ENCODE peak calls at places on chromosomes 6 and 20, in nine cellular contexts. One of them, this sample, is unnamed. For H3K27me3, the result is how much of the 10 kb centered on the place peaks cover.

GRCh38 chr6:56930846-56931245 is 24.1 kb upstream of the BEND6 start:
- DNase-seq in psoas muscle: no peak
- DNase-seq in heart left ventricle: no peak
- DNase-seq in endothelial cell of umbilical vein: no peak
- DNase-seq in HL-60: no peak
- DNase-seq in Karpas-422: no peak
- DNase-seq in pancreas: no peak
- DNase-seq in GM23248: no peak
- DNase-seq in SJCRH30: no peak
- DNase-seq in this sample: no peak

GRCh38 chr20:43767686-43768474 is 41.1 kb upstream of the GTSF1L start:
- DNase-seq in psoas muscle: no peak
- DNase-seq in heart left ventricle: no peak
- DNase-seq in endothelial cell of umbilical vein: no peak
- DNase-seq in HL-60: no peak
- DNase-seq in Karpas-422: no peak
- DNase-seq in pancreas: no peak
- DNase-seq in GM23248: peak
- DNase-seq in SJCRH30: no peak
- DNase-seq in this sample: no peak

GRCh38 chr6:54206510-54206909 is 95.3 kb downstream of the MLIP start:
- DNase-seq in psoas muscle: no peak
- DNase-seq in heart left ventricle: no peak
- DNase-seq in endothelial cell of umbilical vein: no peak
- DNase-seq in HL-60: no peak
- DNase-seq in Karpas-422: no peak
- DNase-seq in pancreas: no peak
- DNase-seq in GM23248: peak
- DNase-seq in SJCRH30: no peak
- DNase-seq in this sample: no peak

GRCh38 chr20:3805594-3806264 is 9.6 kb downstream of the CDC25B start:
- DNase-seq in psoas muscle: no peak
- DNase-seq in heart left ventricle: no peak
- DNase-seq in endothelial cell of umbilical vein: no peak
- DNase-seq in HL-60: no peak
- DNase-seq in Karpas-422: no peak
- DNase-seq in pancreas: peak
- DNase-seq in GM23248: peak
- DNase-seq in SJCRH30: no peak
- DNase-seq in this sample: no peak

GRCh38 chr6:132797975-132798819 is at the start of gene SLC18B1:
- DNase-seq in psoas muscle: peak
- DNase-seq in heart left ventricle: peak
- DNase-seq in endothelial cell of umbilical vein: peak
- DNase-seq in HL-60: no peak
- DNase-seq in Karpas-422: peak
- DNase-seq in pancreas: peak
- DNase-seq in GM23248: peak
- DNase-seq in SJCRH30: peak
- DNase-seq in this sample: no peak

GRCh38 chr20:37673429-37673828 is 20.4 kb upstream of the CTNNBL1 start:
- DNase-seq in psoas muscle: no peak
- DNase-seq in heart left ventricle: no peak
- DNase-seq in endothelial cell of umbilical vein: no peak
- DNase-seq in HL-60: no peak
- DNase-seq in Karpas-422: no peak
- DNase-seq in pancreas: no peak
- DNase-seq in GM23248: no peak
- DNase-seq in SJCRH30: no peak
- DNase-seq in this sample: no peak

GRCh38 chr20:17504326-17504897 is 26.8 kb downstream of the BFSP1 start:
- DNase-seq in psoas muscle: no peak
- DNase-seq in heart left ventricle: no peak
- DNase-seq in endothelial cell of umbilical vein: no peak
- DNase-seq in HL-60: no peak
- DNase-seq in Karpas-422: no peak
- DNase-seq in pancreas: peak
- DNase-seq in GM23248: no peak
- DNase-seq in SJCRH30: no peak
- DNase-seq in this sample: no peak

GRCh38 chr6:44514085-44514484 is 126.6 kb downstream of the CDC5L start:
- DNase-seq in psoas muscle: no peak
- DNase-seq in heart left ventricle: no peak
- DNase-seq in endothelial cell of umbilical vein: no peak
- DNase-seq in HL-60: no peak
- DNase-seq in Karpas-422: no peak
- DNase-seq in pancreas: no peak
- DNase-seq in GM23248: no peak
- DNase-seq in SJCRH30: no peak
- DNase-seq in this sample: no peak

DNA sequence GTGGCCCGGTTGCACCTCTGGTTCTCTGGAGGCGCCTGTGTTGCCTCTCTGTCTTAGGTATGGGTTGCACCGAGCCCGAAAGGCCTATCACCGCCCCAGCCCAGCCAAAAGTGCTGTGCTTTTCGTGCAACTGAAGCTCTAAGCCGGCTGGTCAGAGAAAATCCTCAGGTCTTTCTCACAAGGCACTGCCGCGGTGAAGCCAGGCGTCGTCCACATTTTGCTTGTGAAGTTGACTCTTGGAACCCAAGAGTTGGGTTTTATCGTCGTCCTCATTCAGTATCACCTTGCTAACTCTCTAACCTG is 726 bp upstream of the EMILIN3 start:
- DNase-seq in psoas muscle: no peak
- DNase-seq in heart left ventricle: no peak
- DNase-seq in endothelial cell of umbilical vein: no peak
- DNase-seq in HL-60: no peak
- DNase-seq in Karpas-422: no peak
- DNase-seq in pancreas: no peak
- DNase-seq in GM23248: no peak
- DNase-seq in SJCRH30: no peak
- DNase-seq in this sample: no peak
- H3K27me3 ChIP-seq in psoas muscle: under half
- H3K27me3 ChIP-seq in heart left ventricle: under half
- H3K27me3 ChIP-seq in endothelial cell of umbilical vein: under half
- H3K27me3 ChIP-seq in HL-60: under half
- H3K27me3 ChIP-seq in Karpas-422: under half
- H3K27me3 ChIP-seq in pancreas: under half
- H3K27me3 ChIP-seq in GM23248: under half
- H3K27me3 ChIP-seq in SJCRH30: under half
- H3K27me3 ChIP-seq in this sample: under half

GRCh38 chr20:32481311-32482103 is 103.6 kb downstream of the NOL4L start:
- DNase-seq in psoas muscle: no peak
- DNase-seq in heart left ventricle: no peak
- DNase-seq in endothelial cell of umbilical vein: peak
- DNase-seq in HL-60: no peak
- DNase-seq in Karpas-422: no peak
- DNase-seq in pancreas: peak
- DNase-seq in GM23248: peak
- DNase-seq in SJCRH30: no peak
- DNase-seq in this sample: no peak
- H3K4me3 ChIP-seq in psoas muscle: peak
- H3K4me3 ChIP-seq in heart left ventricle: peak
- H3K4me3 ChIP-seq in endothelial cell of umbilical vein: peak
- H3K4me3 ChIP-seq in HL-60: peak
- H3K4me3 ChIP-seq in Karpas-422: no peak
- H3K4me3 ChIP-seq in pancreas: peak
- H3K4me3 ChIP-seq in GM23248: peak
- H3K4me3 ChIP-seq in SJCRH30: no peak
- H3K4me3 ChIP-seq in this sample: no peak

DNA sequence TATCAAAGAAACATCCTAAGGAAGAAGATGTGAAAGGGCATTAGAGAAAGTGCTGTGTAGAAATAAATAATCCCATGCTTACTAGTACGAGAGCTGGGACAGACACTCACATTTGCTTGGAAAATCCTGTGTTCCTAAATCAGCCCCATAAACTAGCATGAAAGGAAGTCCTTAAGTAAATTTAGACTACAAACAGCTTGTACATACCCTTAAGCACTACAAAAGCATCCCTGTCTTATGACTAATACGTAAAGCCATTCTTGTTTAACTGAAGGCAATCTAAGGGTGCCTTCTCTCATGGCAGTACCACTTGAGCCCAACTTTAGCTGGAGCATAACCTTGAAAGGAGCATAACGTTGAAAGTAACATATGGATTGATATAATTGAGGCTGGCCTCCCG is 15.4 kb upstream of the FOXQ1 start:
- DNase-seq in psoas muscle: no peak
- DNase-seq in heart left ventricle: no peak
- DNase-seq in endothelial cell of umbilical vein: no peak
- DNase-seq in HL-60: no peak
- DNase-seq in Karpas-422: no peak
- DNase-seq in pancreas: no peak
- DNase-seq in GM23248: peak
- DNase-seq in SJCRH30: no peak
- DNase-seq in this sample: no peak
- H3K27me3 ChIP-seq in psoas muscle: under half
- H3K27me3 ChIP-seq in heart left ventricle: under half
- H3K27me3 ChIP-seq in endothelial cell of umbilical vein: under half
- H3K27me3 ChIP-seq in HL-60: under half
- H3K27me3 ChIP-seq in Karpas-422: under half
- H3K27me3 ChIP-seq in pancreas: under half
- H3K27me3 ChIP-seq in GM23248: under half
- H3K27me3 ChIP-seq in SJCRH30: under half
- H3K27me3 ChIP-seq in this sample: under half

GRCh38 chr6:100446115-100446921 is 18.4 kb downstream of the SIM1 start:
- DNase-seq in psoas muscle: no peak
- DNase-seq in heart left ventricle: no peak
- DNase-seq in endothelial cell of umbilical vein: peak
- DNase-seq in HL-60: no peak
- DNase-seq in Karpas-422: no peak
- DNase-seq in pancreas: no peak
- DNase-seq in GM23248: no peak
- DNase-seq in SJCRH30: no peak
- DNase-seq in this sample: no peak
- H3K4me3 ChIP-seq in psoas muscle: peak
- H3K4me3 ChIP-seq in heart left ventricle: no peak
- H3K4me3 ChIP-seq in endothelial cell of umbilical vein: no peak
- H3K4me3 ChIP-seq in HL-60: no peak
- H3K4me3 ChIP-seq in Karpas-422: no peak
- H3K4me3 ChIP-seq in pancreas: no peak
- H3K4me3 ChIP-seq in GM23248: no peak
- H3K4me3 ChIP-seq in SJCRH30: no peak
- H3K4me3 ChIP-seq in this sample: no peak